ENCODE peak calls at places on chromosomes 2 and 18, in five cellular contexts. B, P, C, G and N are unnamed samples.

GRCh38 chr2:226524381-226524843 is 275.2 kb downstream of the IRS1 start:
- DNase-seq in P (no peak), C (no peak), G (no peak), B (no peak), N (no peak)

GRCh38 chr2:195561205-195562032 is 95.6 kb upstream of the SLC39A10 start:
- DNase-seq in G (no peak), B (no peak), P (no peak), C (no peak), N (no peak)

GRCh38 chr2:68819556-68819955 is 51.6 kb downstream of the BMP10 start:
- DNase-seq in C (no peak), G (no peak), P (no peak), B (no peak), N (no peak)

GRCh38 chr2:27781496-27781895 is 10.0 kb downstream of the MRPL33 start:
- DNase-seq in G (no peak), P (no peak), B (no peak), C (no peak), N (no peak)

GRCh38 chr2:193963472-193964119 is 1693.4 kb upstream of the SLC39A10 start:
- DNase-seq in C (no peak), P (no peak), G (no peak), B (no peak), N (no peak)

GRCh38 chr18:71209944-71210343 is 921.1 kb downstream of the SOCS6 start:
- DNase-seq in B (no peak), G (no peak), P (no peak), C (no peak), N (no peak)

GRCh38 chr2:37201766-37202165 is 5.5 kb downstream of the CEBPZOS start:
- DNase-seq in P (no peak), C (no peak), G (no peak), B (no peak), N (no peak)

GRCh38 chr2:138373993-138374408 is 127.6 kb upstream of the SPOPL start:
- DNase-seq in P (no peak), G (no peak), C (peak; percentile 5), B (peak; percentile 35), N (no peak)

DNA sequence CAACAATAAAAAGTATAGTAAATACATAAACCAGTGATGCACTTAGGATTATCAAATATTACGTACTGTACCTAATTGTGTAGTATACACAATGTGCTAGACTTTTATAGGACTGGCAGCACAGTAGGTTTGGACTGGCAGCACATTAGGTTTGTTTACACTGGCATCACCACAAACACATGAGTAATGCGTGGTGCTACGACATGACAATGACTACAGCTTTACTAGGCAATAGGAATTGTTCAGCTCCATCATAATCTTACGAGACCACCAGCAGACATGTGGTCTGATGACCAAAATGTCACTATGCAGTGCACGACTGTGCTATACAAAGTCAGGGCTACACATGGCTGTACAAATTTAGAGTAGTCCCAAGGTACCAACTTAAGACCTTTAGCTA is 2.3 kb downstream of the MBOAT2 start:
- DNase-seq in P (no peak), B (no peak), G (no peak), C (no peak), N (no peak)
- TF ChIP-seq POLR2A in P (no peak), B (no peak), G (no peak), C (no peak), N (no peak)

GRCh38 chr2:24082787-24083566 is 1.7 kb downstream of the TP53I3 start:
- DNase-seq in C (no peak), G (no peak), B (no peak), P (no peak), N (no peak)
- TF ChIP-seq POLR2A in C (no peak), G (no peak), B (no peak), P (no peak), N (no peak)

GRCh38 chr18:77101410-77102245 is 31.0 kb downstream of the MBP start:
- DNase-seq in G (peak; percentile 93), B (peak; percentile 88), P (peak; percentile 76), C (no peak), N (no peak)
- TF ChIP-seq POLR2A in G (no peak), B (no peak), P (no peak), C (no peak), N (peak; percentile 47)

GRCh38 chr2:239401450-239402227 is 819 bp upstream of the HDAC4 start:
- DNase-seq in C (peak; percentile 98), P (peak; percentile 95), B (peak; percentile 95), G (peak; percentile 97), N (peak; percentile 97)

GRCh38 chr2:239400000-239400831 is 604 bp downstream of the HDAC4 start:
- DNase-seq in P (no peak), C (no peak), G (peak; percentile 72), B (no peak), N (no peak)

GRCh38 chr2:239399404-239399999 is 1.3 kb downstream of the HDAC4 start:
- DNase-seq in G (peak; percentile 78), C (no peak), P (peak; percentile 37), B (peak; percentile 52), N (no peak)

GRCh38 chr2:239402666-239403065 is 1.8 kb upstream of the HDAC4 start:
- DNase-seq in C (no peak), B (no peak), G (no peak), P (no peak), N (no peak)

DNA sequence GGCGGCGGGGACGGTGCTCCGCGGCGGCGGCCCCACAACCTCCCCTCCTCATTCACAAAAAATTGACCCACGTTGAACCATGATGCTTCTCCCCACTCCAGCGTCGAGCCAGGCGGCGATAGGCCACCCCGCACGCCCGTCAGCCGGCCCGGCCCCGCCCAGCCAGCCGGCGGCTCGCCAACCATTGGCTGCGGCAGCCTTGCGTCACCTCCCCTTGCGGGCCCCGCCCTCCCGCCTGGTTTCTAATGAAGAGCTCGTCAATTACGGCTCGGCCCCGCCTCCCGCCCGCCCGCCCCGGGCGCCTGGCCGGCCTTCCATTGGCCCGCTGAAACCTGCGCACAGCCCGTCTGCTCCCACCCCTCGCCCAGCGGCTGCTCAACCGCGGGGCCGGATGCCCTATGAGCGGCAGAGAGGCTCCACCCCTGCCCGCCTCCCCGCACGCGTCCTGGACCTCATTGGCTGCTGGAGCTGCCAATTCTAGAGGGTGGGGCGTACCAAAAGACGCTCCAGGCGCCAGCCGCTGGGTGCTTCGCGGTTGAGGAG is at the start of gene HDAC4:
- DNase-seq in C (peak; percentile 95), G (peak; percentile 100), P (peak; percentile 100), B (peak; percentile 99), N (peak; percentile 95)
- TF ChIP-seq POLR2A in C (no peak), G (no peak), P (no peak), B (peak; percentile 16), N (no peak)